ENCODE peak calls at places on chromosomes 6 and 20, in seven cellular contexts. One of them, this sample, is unnamed.

GRCh38 chr20:46010491-46011405 is 2.0 kb downstream of the MMP9 start:
- DNase-seq in foreskin keratinocyte: no peak
- DNase-seq in ovary: no peak
- DNase-seq in uterus: no peak
- DNase-seq in endothelial cell: no peak
- DNase-seq in AG04449: no peak
- DNase-seq in B cell: peak
- DNase-seq in this sample: no peak

GRCh38 chr20:37397076-37397953 is 51.4 kb downstream of the SRC start:
- DNase-seq in foreskin keratinocyte: no peak
- DNase-seq in ovary: no peak
- DNase-seq in uterus: no peak
- DNase-seq in endothelial cell: no peak
- DNase-seq in AG04449: no peak
- DNase-seq in B cell: no peak
- DNase-seq in this sample: no peak

GRCh38 chr6:135521431-135521830 is 23.9 kb upstream of the AHI1 start:
- DNase-seq in foreskin keratinocyte: no peak
- DNase-seq in ovary: no peak
- DNase-seq in uterus: no peak
- DNase-seq in endothelial cell: no peak
- DNase-seq in AG04449: no peak
- DNase-seq in B cell: no peak
- DNase-seq in this sample: peak

GRCh38 chr6:95321106-95321505 is 256.2 kb upstream of the MANEA start:
- DNase-seq in foreskin keratinocyte: no peak
- DNase-seq in ovary: no peak
- DNase-seq in uterus: no peak
- DNase-seq in endothelial cell: no peak
- DNase-seq in AG04449: no peak
- DNase-seq in B cell: no peak
- DNase-seq in this sample: no peak

GRCh38 chr6:39054577-39055142 is 6.1 kb downstream of the GLP1R start:
- DNase-seq in foreskin keratinocyte: no peak
- DNase-seq in ovary: no peak
- DNase-seq in uterus: no peak
- DNase-seq in endothelial cell: no peak
- DNase-seq in AG04449: no peak
- DNase-seq in B cell: no peak
- DNase-seq in this sample: no peak

GRCh38 chr20:50746138-50746940 is 15.0 kb downstream of the PARD6B start:
- DNase-seq in foreskin keratinocyte: no peak
- DNase-seq in ovary: no peak
- DNase-seq in uterus: no peak
- DNase-seq in endothelial cell: no peak
- DNase-seq in AG04449: no peak
- DNase-seq in B cell: no peak
- DNase-seq in this sample: peak

GRCh38 chr6:118012944-118013343 is 105.9 kb downstream of the SLC35F1 start:
- DNase-seq in foreskin keratinocyte: no peak
- DNase-seq in ovary: no peak
- DNase-seq in uterus: no peak
- DNase-seq in endothelial cell: no peak
- DNase-seq in AG04449: no peak
- DNase-seq in B cell: no peak
- DNase-seq in this sample: no peak

GRCh38 chr6:6008648-6009421 is 2.1 kb upstream of the NRN1 start:
- DNase-seq in foreskin keratinocyte: no peak
- DNase-seq in ovary: peak
- DNase-seq in uterus: peak
- DNase-seq in endothelial cell: peak
- DNase-seq in AG04449: no peak
- DNase-seq in B cell: peak
- DNase-seq in this sample: no peak

GRCh38 chr6:18102783-18103509 is 19.5 kb downstream of the NHLRC1 start:
- DNase-seq in foreskin keratinocyte: no peak
- DNase-seq in ovary: no peak
- DNase-seq in uterus: no peak
- DNase-seq in endothelial cell: no peak
- DNase-seq in AG04449: no peak
- DNase-seq in B cell: no peak
- DNase-seq in this sample: no peak

GRCh38 chr6:161503570-161503969 is 229.7 kb upstream of the AGPAT4 start:
- DNase-seq in foreskin keratinocyte: no peak
- DNase-seq in ovary: no peak
- DNase-seq in uterus: no peak
- DNase-seq in endothelial cell: no peak
- DNase-seq in AG04449: no peak
- DNase-seq in B cell: no peak
- DNase-seq in this sample: no peak

GRCh38 chr6:1063671-1064355 is 248.1 kb upstream of the FOXQ1 start:
- DNase-seq in foreskin keratinocyte: no peak
- DNase-seq in ovary: no peak
- DNase-seq in uterus: no peak
- DNase-seq in endothelial cell: no peak
- DNase-seq in AG04449: no peak
- DNase-seq in B cell: no peak
- DNase-seq in this sample: peak

GRCh38 chr20:25220810-25221591 is 25.5 kb downstream of the ENTPD6 start:
- DNase-seq in foreskin keratinocyte: no peak
- DNase-seq in ovary: no peak
- DNase-seq in uterus: no peak
- DNase-seq in endothelial cell: no peak
- DNase-seq in AG04449: no peak
- DNase-seq in B cell: no peak
- DNase-seq in this sample: no peak

GRCh38 chr20:4053516-4053919 is 38.2 kb upstream of the RNF24 start:
- DNase-seq in foreskin keratinocyte: peak
- DNase-seq in ovary: no peak
- DNase-seq in uterus: no peak
- DNase-seq in endothelial cell: no peak
- DNase-seq in AG04449: no peak
- DNase-seq in B cell: no peak
- DNase-seq in this sample: no peak

GRCh38 chr6:42756713-42757112 is 10.8 kb upstream of the TBCC start:
- DNase-seq in foreskin keratinocyte: no peak
- DNase-seq in ovary: no peak
- DNase-seq in uterus: no peak
- DNase-seq in endothelial cell: no peak
- DNase-seq in AG04449: no peak
- DNase-seq in B cell: no peak
- DNase-seq in this sample: no peak

GRCh38 chr6:55011034-55011433 is 163.3 kb upstream of the HCRTR2 start:
- DNase-seq in foreskin keratinocyte: no peak
- DNase-seq in ovary: no peak
- DNase-seq in uterus: no peak
- DNase-seq in endothelial cell: no peak
- DNase-seq in AG04449: no peak
- DNase-seq in B cell: no peak
- DNase-seq in this sample: no peak

GRCh38 chr20:277496-277781 is 13.1 kb downstream of the C20orf96 start:
- DNase-seq in foreskin keratinocyte: no peak
- DNase-seq in ovary: no peak
- DNase-seq in uterus: no peak
- DNase-seq in endothelial cell: no peak
- DNase-seq in AG04449: no peak
- DNase-seq in B cell: no peak
- DNase-seq in this sample: no peak

GRCh38 chr20:58714923-58715708 is 22.5 kb downstream of the NPEPL1 start:
- DNase-seq in foreskin keratinocyte: no peak
- DNase-seq in ovary: peak
- DNase-seq in uterus: peak
- DNase-seq in endothelial cell: peak
- DNase-seq in AG04449: no peak
- DNase-seq in B cell: no peak
- DNase-seq in this sample: no peak

GRCh38 chr20:16752082-16752481 is 3.9 kb downstream of the OTOR start:
- DNase-seq in foreskin keratinocyte: no peak
- DNase-seq in ovary: no peak
- DNase-seq in uterus: no peak
- DNase-seq in endothelial cell: no peak
- DNase-seq in AG04449: no peak
- DNase-seq in B cell: no peak
- DNase-seq in this sample: no peak

GRCh38 chr6:41705329-41705995 is 29.9 kb downstream of the TFEB start:
- DNase-seq in foreskin keratinocyte: no peak
- DNase-seq in ovary: no peak
- DNase-seq in uterus: no peak
- DNase-seq in endothelial cell: no peak
- DNase-seq in AG04449: no peak
- DNase-seq in B cell: no peak
- DNase-seq in this sample: no peak

GRCh38 chr20:60484316-60484715 is 526.1 kb downstream of the CDH26 start:
- DNase-seq in foreskin keratinocyte: no peak
- DNase-seq in ovary: no peak
- DNase-seq in uterus: no peak
- DNase-seq in endothelial cell: no peak
- DNase-seq in AG04449: no peak
- DNase-seq in B cell: no peak
- DNase-seq in this sample: no peak

GRCh38 chr6:162119349-162119748 is 608.2 kb downstream of the PRKN start:
- DNase-seq in foreskin keratinocyte: no peak
- DNase-seq in ovary: no peak
- DNase-seq in uterus: no peak
- DNase-seq in endothelial cell: peak
- DNase-seq in AG04449: no peak
- DNase-seq in B cell: no peak
- DNase-seq in this sample: no peak

GRCh38 chr6:52201046-52201445 is 14.9 kb downstream of the IL17A start:
- DNase-seq in foreskin keratinocyte: no peak
- DNase-seq in ovary: no peak
- DNase-seq in uterus: no peak
- DNase-seq in endothelial cell: no peak
- DNase-seq in AG04449: no peak
- DNase-seq in B cell: no peak
- DNase-seq in this sample: no peak

GRCh38 chr6:35562060-35562459 is 49.4 kb upstream of the TULP1 start:
- DNase-seq in foreskin keratinocyte: no peak
- DNase-seq in ovary: no peak
- DNase-seq in uterus: no peak
- DNase-seq in endothelial cell: no peak
- DNase-seq in AG04449: no peak
- DNase-seq in B cell: no peak
- DNase-seq in this sample: no peak

GRCh38 chr20:57573893-57574292 is 13.0 kb downstream of the PCK1 start:
- DNase-seq in foreskin keratinocyte: no peak
- DNase-seq in ovary: no peak
- DNase-seq in uterus: no peak
- DNase-seq in endothelial cell: no peak
- DNase-seq in AG04449: no peak
- DNase-seq in B cell: no peak
- DNase-seq in this sample: no peak
- TF ChIP-seq CTCF in foreskin keratinocyte: peak
- TF ChIP-seq CTCF in ovary: no peak
- TF ChIP-seq CTCF in uterus: no peak
- TF ChIP-seq CTCF in endothelial cell: peak
- TF ChIP-seq CTCF in AG04449: no peak
- TF ChIP-seq CTCF in B cell: no peak
- TF ChIP-seq CTCF in this sample: peak

DNA sequence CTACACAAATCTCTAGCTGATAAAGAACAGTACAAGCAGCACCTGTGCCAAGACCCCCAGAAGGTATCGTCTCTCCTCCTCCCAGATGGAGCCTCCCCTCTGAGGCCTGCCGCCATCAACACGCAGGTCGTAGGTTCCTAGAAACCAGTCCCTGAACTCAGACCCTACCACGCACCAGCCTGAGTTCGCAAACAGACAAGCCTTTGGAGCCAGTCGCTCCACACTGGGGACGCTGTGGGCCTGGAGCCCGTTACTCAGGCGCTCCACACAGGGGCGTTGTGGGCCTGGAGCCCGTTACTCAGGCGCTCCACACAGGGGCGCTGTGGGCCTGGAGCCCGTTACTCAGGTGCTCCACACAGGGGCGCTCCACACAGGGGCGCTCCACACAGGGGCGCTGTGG is 263.3 kb downstream of the THBS2 start:
- DNase-seq in foreskin keratinocyte: no peak
- DNase-seq in ovary: no peak
- DNase-seq in uterus: no peak
- DNase-seq in endothelial cell: no peak
- DNase-seq in AG04449: no peak
- DNase-seq in B cell: no peak
- DNase-seq in this sample: no peak
- TF ChIP-seq CTCF in foreskin keratinocyte: no peak
- TF ChIP-seq CTCF in ovary: no peak
- TF ChIP-seq CTCF in uterus: no peak
- TF ChIP-seq CTCF in endothelial cell: no peak
- TF ChIP-seq CTCF in AG04449: no peak
- TF ChIP-seq CTCF in B cell: no peak
- TF ChIP-seq CTCF in this sample: no peak

GRCh38 chr6:63305278-63305677 is 14.5 kb downstream of the LGSN start:
- DNase-seq in foreskin keratinocyte: no peak
- DNase-seq in ovary: no peak
- DNase-seq in uterus: no peak
- DNase-seq in endothelial cell: no peak
- DNase-seq in AG04449: no peak
- DNase-seq in B cell: no peak
- DNase-seq in this sample: no peak

GRCh38 chr6:63306446-63306845 is 13.3 kb downstream of the LGSN start:
- DNase-seq in foreskin keratinocyte: no peak
- DNase-seq in ovary: no peak
- DNase-seq in uterus: no peak
- DNase-seq in endothelial cell: no peak
- DNase-seq in AG04449: no peak
- DNase-seq in B cell: no peak
- DNase-seq in this sample: no peak

DNA sequence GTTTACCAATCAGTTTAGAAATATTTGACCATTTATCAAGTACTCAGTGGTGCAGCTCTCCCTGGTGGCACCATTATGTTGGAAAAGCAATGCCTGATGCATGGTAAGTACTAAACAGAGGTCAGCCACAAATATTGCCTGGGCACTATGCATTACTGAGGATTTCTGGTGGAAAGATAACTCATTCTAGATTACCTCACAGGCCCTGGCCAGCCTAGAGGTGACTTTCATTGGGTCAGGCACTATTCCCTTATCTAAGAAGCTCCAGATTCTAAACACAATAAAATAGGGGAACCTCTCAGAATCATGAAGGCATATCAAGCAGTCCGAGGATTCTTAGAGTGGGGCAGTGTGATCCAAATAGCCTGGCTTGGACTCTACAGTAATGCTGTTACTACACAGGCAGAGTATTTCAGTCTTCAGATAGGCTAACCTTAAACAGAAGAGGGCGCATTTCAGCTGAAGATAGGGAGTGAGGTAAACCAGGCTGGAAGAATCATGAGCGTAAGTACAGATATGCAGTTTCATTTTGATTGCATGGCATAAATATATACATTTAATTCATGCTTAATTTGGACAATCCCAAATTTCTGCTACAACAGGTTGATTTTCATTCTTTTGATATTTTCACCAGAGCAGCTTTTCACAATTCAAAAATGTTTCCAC is 12.1 kb downstream of the LGSN start:
- DNase-seq in foreskin keratinocyte: peak
- DNase-seq in ovary: no peak
- DNase-seq in uterus: no peak
- DNase-seq in endothelial cell: peak
- DNase-seq in AG04449: no peak
- DNase-seq in B cell: no peak
- DNase-seq in this sample: peak
- TF ChIP-seq CTCF in foreskin keratinocyte: peak
- TF ChIP-seq CTCF in ovary: no peak
- TF ChIP-seq CTCF in uterus: no peak
- TF ChIP-seq CTCF in endothelial cell: no peak
- TF ChIP-seq CTCF in AG04449: peak
- TF ChIP-seq CTCF in B cell: peak
- TF ChIP-seq CTCF in this sample: peak

GRCh38 chr6:104483225-104483834 is 376.4 kb downstream of the HACE1 start:
- DNase-seq in foreskin keratinocyte: no peak
- DNase-seq in ovary: no peak
- DNase-seq in uterus: no peak
- DNase-seq in endothelial cell: no peak
- DNase-seq in AG04449: no peak
- DNase-seq in B cell: no peak
- DNase-seq in this sample: no peak
- TF ChIP-seq CTCF in foreskin keratinocyte: peak
- TF ChIP-seq CTCF in ovary: no peak
- TF ChIP-seq CTCF in uterus: no peak
- TF ChIP-seq CTCF in endothelial cell: no peak
- TF ChIP-seq CTCF in AG04449: no peak
- TF ChIP-seq CTCF in B cell: no peak
- TF ChIP-seq CTCF in this sample: no peak